ENCODE peak calls at places on chromosomes 11 and 22, in four cellular contexts. One of them, this sample, is unnamed.

GRCh38 chr11:46599340-46600067 is 5.7 kb upstream of the AMBRA1 start:
- DNase-seq in transverse colon: no peak
- DNase-seq in brain microvascular endothelial cell: no peak
- DNase-seq in AG09309: no peak
- DNase-seq in this sample: no peak

GRCh38 chr11:1340111-1340510 is 30.7 kb upstream of the TOLLIP start:
- DNase-seq in transverse colon: no peak
- DNase-seq in brain microvascular endothelial cell: no peak
- DNase-seq in AG09309: no peak
- DNase-seq in this sample: no peak

GRCh38 chr11:398826-399225 is 4.8 kb downstream of the PKP3 start:
- DNase-seq in transverse colon: no peak
- DNase-seq in brain microvascular endothelial cell: no peak
- DNase-seq in AG09309: no peak
- DNase-seq in this sample: no peak

GRCh38 chr11:117734596-117734995 is 62.4 kb downstream of the DSCAML1 start:
- DNase-seq in transverse colon: no peak
- DNase-seq in brain microvascular endothelial cell: no peak
- DNase-seq in AG09309: no peak
- DNase-seq in this sample: no peak

GRCh38 chr11:112128483-112129121 is 35.3 kb downstream of the IL18 start:
- DNase-seq in transverse colon: peak
- DNase-seq in brain microvascular endothelial cell: peak
- DNase-seq in AG09309: peak
- DNase-seq in this sample: no peak

GRCh38 chr22:20096574-20097420 is 16.8 kb downstream of the DGCR8 start:
- DNase-seq in transverse colon: no peak
- DNase-seq in brain microvascular endothelial cell: no peak
- DNase-seq in AG09309: no peak
- DNase-seq in this sample: no peak

GRCh38 chr22:23682827-23683355 is 7.9 kb upstream of the RGL4 start:
- DNase-seq in transverse colon: no peak
- DNase-seq in brain microvascular endothelial cell: no peak
- DNase-seq in AG09309: no peak
- DNase-seq in this sample: no peak

GRCh38 chr11:44167047-44167446 is 71.6 kb downstream of the EXT2 start:
- DNase-seq in transverse colon: no peak
- DNase-seq in brain microvascular endothelial cell: no peak
- DNase-seq in AG09309: no peak
- DNase-seq in this sample: no peak

GRCh38 chr11:64156235-64157011 is 9.5 kb downstream of the MACROD1 start:
- DNase-seq in transverse colon: no peak
- DNase-seq in brain microvascular endothelial cell: no peak
- DNase-seq in AG09309: no peak
- DNase-seq in this sample: no peak

GRCh38 chr11:35077709-35078695 is 61.0 kb upstream of the CD44 start:
- DNase-seq in transverse colon: no peak
- DNase-seq in brain microvascular endothelial cell: peak
- DNase-seq in AG09309: peak
- DNase-seq in this sample: no peak

GRCh38 chr11:112280268-112281126 is 19.8 kb upstream of the PLET1 start:
- DNase-seq in transverse colon: peak
- DNase-seq in brain microvascular endothelial cell: peak
- DNase-seq in AG09309: peak
- DNase-seq in this sample: no peak

GRCh38 chr11:78319453-78319955 is 98.1 kb downstream of the GAB2 start:
- DNase-seq in transverse colon: peak
- DNase-seq in brain microvascular endothelial cell: peak
- DNase-seq in AG09309: no peak
- DNase-seq in this sample: no peak

GRCh38 chr11:69636512-69636866 is 4.5 kb upstream of the CCND1 start:
- DNase-seq in transverse colon: peak
- DNase-seq in brain microvascular endothelial cell: peak
- DNase-seq in AG09309: peak
- DNase-seq in this sample: peak

DNA sequence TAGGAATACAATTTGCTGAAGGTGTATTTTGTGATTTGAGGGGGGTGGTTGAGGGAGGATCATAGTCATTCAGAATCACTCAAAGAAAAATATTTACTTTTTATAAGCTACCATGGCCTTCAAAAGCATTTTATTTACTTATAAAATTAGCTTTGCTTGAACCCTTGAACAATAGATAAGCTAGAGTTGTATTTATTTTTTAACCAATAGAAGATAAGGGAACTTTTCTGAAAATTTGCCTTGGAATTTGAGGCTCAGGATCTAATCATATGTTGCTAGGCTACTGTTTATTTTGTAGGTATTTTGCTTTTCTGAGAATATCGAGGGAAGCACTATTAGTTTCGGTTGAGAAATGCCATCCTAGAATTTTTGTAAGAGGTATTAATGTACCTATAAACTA is 82.1 kb downstream of the EMSY start:
- DNase-seq in transverse colon: no peak
- DNase-seq in brain microvascular endothelial cell: no peak
- DNase-seq in AG09309: no peak
- DNase-seq in this sample: no peak
- TF ChIP-seq CTCF in transverse colon: no peak
- TF ChIP-seq CTCF in brain microvascular endothelial cell: no peak
- TF ChIP-seq CTCF in AG09309: no peak
- TF ChIP-seq CTCF in this sample: no peak

GRCh38 chr11:59261150-59261549 is 48.4 kb upstream of the MPEG1 start:
- DNase-seq in transverse colon: no peak
- DNase-seq in brain microvascular endothelial cell: no peak
- DNase-seq in AG09309: no peak
- DNase-seq in this sample: no peak

GRCh38 chr11:59265735-59266134 is 53.0 kb upstream of the MPEG1 start:
- DNase-seq in transverse colon: no peak
- DNase-seq in brain microvascular endothelial cell: no peak
- DNase-seq in AG09309: no peak
- DNase-seq in this sample: no peak

GRCh38 chr11:59264736-59265135 is 52.0 kb upstream of the MPEG1 start:
- DNase-seq in transverse colon: no peak
- DNase-seq in brain microvascular endothelial cell: no peak
- DNase-seq in AG09309: no peak
- DNase-seq in this sample: no peak

GRCh38 chr11:59262419-59262818 is 49.7 kb upstream of the MPEG1 start:
- DNase-seq in transverse colon: no peak
- DNase-seq in brain microvascular endothelial cell: no peak
- DNase-seq in AG09309: no peak
- DNase-seq in this sample: no peak

GRCh38 chr11:59263225-59263894 is 50.6 kb upstream of the MPEG1 start:
- DNase-seq in transverse colon: peak
- DNase-seq in brain microvascular endothelial cell: no peak
- DNase-seq in AG09309: no peak
- DNase-seq in this sample: no peak
- TF ChIP-seq CTCF in transverse colon: peak
- TF ChIP-seq CTCF in brain microvascular endothelial cell: no peak
- TF ChIP-seq CTCF in AG09309: no peak
- TF ChIP-seq CTCF in this sample: no peak

DNA sequence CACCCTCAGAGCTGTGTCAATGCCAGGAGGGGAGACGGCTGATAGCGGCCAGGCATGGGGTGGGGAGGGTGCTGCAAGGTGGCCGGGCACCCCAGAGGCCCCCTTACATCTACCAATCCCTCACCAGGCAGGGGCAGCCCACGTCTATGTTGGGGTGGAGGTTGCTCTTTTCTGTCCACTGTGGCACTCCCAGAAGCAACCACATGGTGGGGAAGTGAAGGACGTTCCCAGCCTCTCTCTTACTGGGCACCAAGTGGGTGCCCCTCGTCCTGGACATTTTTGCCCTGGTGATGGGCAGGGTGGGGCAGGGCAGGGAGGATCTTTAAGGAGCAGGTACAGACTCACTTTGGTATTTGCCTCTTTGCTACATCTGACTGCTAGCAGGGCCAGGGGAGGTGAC is 47.5 kb downstream of the NECTIN1 start:
- DNase-seq in transverse colon: no peak
- DNase-seq in brain microvascular endothelial cell: no peak
- DNase-seq in AG09309: no peak
- DNase-seq in this sample: no peak
- TF ChIP-seq CTCF in transverse colon: no peak
- TF ChIP-seq CTCF in brain microvascular endothelial cell: peak
- TF ChIP-seq CTCF in AG09309: peak
- TF ChIP-seq CTCF in this sample: peak

DNA sequence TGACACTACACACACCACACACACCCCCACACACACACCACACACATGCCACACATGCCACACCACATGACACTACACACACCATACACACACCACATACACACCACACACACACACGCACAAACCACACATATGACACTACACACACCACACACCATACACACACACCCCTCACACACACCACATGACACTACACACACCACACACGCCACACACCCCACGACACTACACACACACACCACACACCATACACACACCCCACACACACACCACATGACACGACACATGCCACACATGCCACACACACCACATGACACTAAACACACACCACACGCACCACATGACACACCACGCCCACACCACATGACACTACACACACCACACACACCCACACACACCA is 101.8 kb upstream of the ASPHD2 start:
- DNase-seq in transverse colon: no peak
- DNase-seq in brain microvascular endothelial cell: no peak
- DNase-seq in AG09309: no peak
- DNase-seq in this sample: no peak
- TF ChIP-seq CTCF in transverse colon: no peak
- TF ChIP-seq CTCF in brain microvascular endothelial cell: no peak
- TF ChIP-seq CTCF in AG09309: no peak
- TF ChIP-seq CTCF in this sample: no peak

GRCh38 chr11:12832828-12833227 is 158.6 kb downstream of the TEAD1 start:
- DNase-seq in transverse colon: no peak
- DNase-seq in brain microvascular endothelial cell: no peak
- DNase-seq in AG09309: no peak
- DNase-seq in this sample: no peak
- TF ChIP-seq CTCF in transverse colon: no peak
- TF ChIP-seq CTCF in brain microvascular endothelial cell: no peak
- TF ChIP-seq CTCF in AG09309: no peak
- TF ChIP-seq CTCF in this sample: no peak

This sample was measured in retinal pigment epithelial cell.